ENCODE peak calls at places on chromosomes 3 and 15, in ten cellular contexts. H is hypothalamus, Q is Caki2, R is keratinocyte, S is heart right ventricle, X is kidney glomerular epithelial cell, Y is H54, P is NCI-H510A treated with DMSO at 0.1 percent for 48 hours, G is OCI-LY7, K is NB4. J is an unnamed sample.
A peak's percentile ranks its signal among the peaks of the same experiment; 100 is the strongest.

GRCh38 chr3:171390531-171390930 is 69.7 kb downstream of the TNIK start:
- DNase-seq in H (no peak), Q (no peak), R (no peak), S (no peak), X (no peak), Y (no peak), P (no peak), G (no peak), K (no peak), J (no peak)

GRCh38 chr3:38149701-38150100 is 11.2 kb downstream of the MYD88 start:
- DNase-seq in H (no peak), Q (no peak), R (no peak), S (no peak), X (no peak), Y (no peak), P (no peak), G (no peak), K (peak; percentile 74), J (no peak)

GRCh38 chr15:33581032-33581431 is 270.3 kb downstream of the RYR3 start:
- DNase-seq in H (no peak), Q (peak; percentile 34), R (peak; percentile 56), S (no peak), X (peak; percentile 24), Y (no peak), P (no peak), G (no peak), K (no peak), J (no peak)

GRCh38 chr3:42906085-42906904 is at the start of gene ZNF662:
- DNase-seq in H (peak; percentile 40), Q (no peak), R (no peak), S (peak; percentile 64), X (no peak), Y (no peak), P (no peak), G (no peak), K (no peak), J (peak; percentile 73)

GRCh38 chr15:31609243-31609642 is 282.6 kb downstream of the KLF13 start:
- DNase-seq in H (no peak), Q (no peak), R (peak; percentile 28), S (no peak), X (no peak), Y (no peak), P (no peak), G (no peak), K (peak; percentile 43), J (no peak)

GRCh38 chr15:48861813-48862431 is 16.0 kb upstream of the EID1 start:
- DNase-seq in H (no peak), Q (peak; percentile 42), R (no peak), S (no peak), X (peak; percentile 64), Y (no peak), P (peak; percentile 57), G (peak; percentile 77), K (peak; percentile 79), J (no peak)

GRCh38 chr3:39810647-39811161 is 1.3 kb downstream of the MYRIP start:
- DNase-seq in H (no peak), Q (no peak), R (no peak), S (no peak), X (no peak), Y (no peak), P (no peak), G (no peak), K (no peak), J (no peak)

GRCh38 chr3:108022316-108023150 is 68.3 kb downstream of the CD47 start:
- DNase-seq in H (no peak), Q (no peak), R (no peak), S (peak; percentile 23), X (peak; percentile 65), Y (no peak), P (peak; percentile 49), G (no peak), K (no peak), J (no peak)

GRCh38 chr15:41944313-41944940 is 27.9 kb downstream of the EHD4 start:
- DNase-seq in H (no peak), Q (peak; percentile 66), R (no peak), S (no peak), X (peak; percentile 92), Y (peak; percentile 73), P (no peak), G (no peak), K (no peak), J (no peak)

GRCh38 chr3:153574445-153574844 is 412.4 kb downstream of the RAP2B start:
- DNase-seq in H (no peak), Q (no peak), R (no peak), S (no peak), X (no peak), Y (no peak), P (no peak), G (no peak), K (no peak), J (no peak)

GRCh38 chr15:64134322-64134829 is 17.2 kb upstream of the SNX22 start:
- DNase-seq in H (peak; percentile 16), Q (no peak), R (no peak), S (peak; percentile 70), X (no peak), Y (no peak), P (no peak), G (no peak), K (no peak), J (peak; percentile 81)

GRCh38 chr3:47161983-47162694 is 1.8 kb downstream of the SETD2 start:
- DNase-seq in H (no peak), Q (no peak), R (no peak), S (no peak), X (no peak), Y (no peak), P (no peak), G (peak; percentile 58), K (peak; percentile 22), J (no peak)

GRCh38 chr15:57054351-57054750 is 135.9 kb downstream of the TCF12 start:
- DNase-seq in H (no peak), Q (no peak), R (no peak), S (no peak), X (no peak), Y (no peak), P (no peak), G (no peak), K (no peak), J (no peak)

GRCh38 chr15:39887832-39888231 is 32.2 kb downstream of the GPR176 start:
- DNase-seq in H (no peak), Q (peak; percentile 49), R (no peak), S (no peak), X (peak; percentile 47), Y (no peak), P (no peak), G (peak; percentile 8), K (peak; percentile 44), J (no peak)

GRCh38 chr3:133578548-133579191 is 5.2 kb downstream of the CDV3 start:
- DNase-seq in H (no peak), Q (peak; percentile 53), R (no peak), S (no peak), X (no peak), Y (no peak), P (no peak), G (peak; percentile 23), K (peak; percentile 47), J (no peak)

GRCh38 chr3:196772897-196773296 is 33.2 kb downstream of the PAK2 start:
- DNase-seq in H (no peak), Q (no peak), R (no peak), S (no peak), X (no peak), Y (no peak), P (no peak), G (no peak), K (no peak), J (no peak)

GRCh38 chr3:40243056-40243455 is 66.5 kb upstream of the EIF1B start:
- DNase-seq in H (no peak), Q (no peak), R (no peak), S (no peak), X (no peak), Y (no peak), P (no peak), G (no peak), K (no peak), J (no peak)

GRCh38 chr3:164524201-164524600 is 554.1 kb downstream of the SI start:
- DNase-seq in H (no peak), Q (no peak), R (no peak), S (no peak), X (no peak), Y (no peak), P (no peak), G (no peak), K (no peak), J (no peak)

GRCh38 chr15:60374628-60375081 is 23.1 kb downstream of the ANXA2 start:
- DNase-seq in H (no peak), Q (peak; percentile 99), R (no peak), S (no peak), X (peak; percentile 94), Y (peak; percentile 40), P (peak; percentile 76), G (no peak), K (no peak), J (no peak)

GRCh38 chr3:195443391-195443989 is 670 bp upstream of the ACAP2 start:
- DNase-seq in H (no peak), Q (no peak), R (no peak), S (no peak), X (no peak), Y (no peak), P (no peak), G (peak; percentile 27), K (no peak), J (no peak)

GRCh38 chr3:159627229-159627628 is 361.4 kb upstream of the IL12A start:
- DNase-seq in H (no peak), Q (no peak), R (no peak), S (no peak), X (no peak), Y (no peak), P (no peak), G (no peak), K (no peak), J (no peak)

GRCh38 chr3:81723732-81724313 is 37.6 kb downstream of the GBE1 start:
- DNase-seq in H (no peak), Q (peak; percentile 46), R (no peak), S (no peak), X (peak; percentile 34), Y (no peak), P (peak; percentile 31), G (no peak), K (no peak), J (no peak)

GRCh38 chr3:66824450-66824849 is 173.7 kb upstream of the KBTBD8 start:
- DNase-seq in H (no peak), Q (no peak), R (no peak), S (no peak), X (no peak), Y (no peak), P (no peak), G (no peak), K (no peak), J (no peak)

GRCh38 chr3:193970773-193971206 is 165.2 kb upstream of the HES1 start:
- DNase-seq in H (no peak), Q (no peak), R (no peak), S (no peak), X (no peak), Y (no peak), P (no peak), G (no peak), K (no peak), J (no peak)

GRCh38 chr15:66929843-66930242 is 135.6 kb upstream of the SMAD3 start:
- DNase-seq in H (no peak), Q (no peak), R (no peak), S (no peak), X (no peak), Y (no peak), P (no peak), G (no peak), K (no peak), J (no peak)

GRCh38 chr15:80580107-80580506 is 115.0 kb upstream of the ABHD17C start:
- DNase-seq in H (no peak), Q (peak; percentile 38), R (peak; percentile 99), S (no peak), X (no peak), Y (peak; percentile 27), P (no peak), G (no peak), K (peak; percentile 83), J (no peak)

GRCh38 chr15:64861960-64862359 is 20.2 kb downstream of the PLEKHO2 start:
- DNase-seq in H (no peak), Q (no peak), R (no peak), S (no peak), X (no peak), Y (no peak), P (no peak), G (no peak), K (no peak), J (no peak)

GRCh38 chr3:184176377-184177330 is 2.0 kb downstream of the AP2M1 start:
- DNase-seq in H (peak; percentile 7), Q (peak; percentile 98), R (no peak), S (peak; percentile 56), X (peak; percentile 95), Y (peak; percentile 96), P (peak; percentile 63), G (no peak), K (peak; percentile 69), J (no peak)

J was measured in Right ventricle myocardium inferior.